ENCODE peak calls at places on chromosomes 11 and 22, in six cellular contexts. M is K562, E is HepG2, H is GM12878, B is HCT116, Z is SK-N-SH. L is an unnamed sample.

GRCh38 chr11:117807482-117808272 is 10.7 kb upstream of the DSCAML1 start:
- DNase-seq in H (no peak), M (peak; percentile 78), Z (peak; percentile 79), E (no peak), B (peak; percentile 38), L (peak; percentile 76)

GRCh38 chr22:39153220-39153860 is 860 bp upstream of the CBX7 start:
- DNase-seq in B (no peak), H (no peak), Z (no peak), M (no peak), E (no peak), L (no peak)

GRCh38 chr22:29469755-29470154 is 10.3 kb upstream of the NEFH start:
- DNase-seq in Z (no peak), B (no peak), E (no peak), M (no peak), H (no peak), L (peak; percentile 19)

GRCh38 chr11:76327756-76328388 is 53.1 kb downstream of the THAP12 start:
- DNase-seq in B (no peak), Z (no peak), E (no peak), H (no peak), M (no peak), L (no peak)

GRCh38 chr11:117316197-117316961 is at the start of gene BACE1:
- DNase-seq in H (no peak), Z (peak; percentile 96), E (peak; percentile 85), M (no peak), B (peak; percentile 71), L (peak; percentile 92)

GRCh38 chr22:43092085-43092484 is 2.9 kb upstream of the TTLL1 start:
- DNase-seq in E (no peak), B (no peak), H (no peak), M (no peak), Z (no peak), L (no peak)

GRCh38 chr11:17208257-17208999 is 642 bp upstream of the PIK3C2A start:
- DNase-seq in E (peak; percentile 87), B (peak; percentile 82), M (peak; percentile 70), Z (peak; percentile 73), H (no peak), L (peak; percentile 54)

GRCh38 chr11:98227266-98227665 is 793.5 kb upstream of the CNTN5 start:
- DNase-seq in M (no peak), Z (no peak), B (no peak), H (no peak), E (no peak), L (no peak)

GRCh38 chr11:129694538-129694937 is 121.1 kb upstream of the TMEM45B start:
- DNase-seq in E (no peak), H (no peak), Z (no peak), B (no peak), M (peak; percentile 32), L (peak; percentile 57)

GRCh38 chr11:8292351-8292750 is 28.7 kb upstream of the LMO1 start:
- DNase-seq in B (no peak), M (no peak), Z (no peak), E (no peak), H (no peak), L (no peak)

GRCh38 chr11:117180020-117180419 is 1.5 kb downstream of the SIDT2 start:
- DNase-seq in M (no peak), Z (peak; percentile 15), B (no peak), H (no peak), E (no peak), L (no peak)

GRCh38 chr11:67177399-67178281 is 58.6 kb downstream of the KDM2A start:
- DNase-seq in E (no peak), M (no peak), B (no peak), Z (no peak), H (no peak), L (no peak)

GRCh38 chr11:47477323-47477722 is 28.4 kb upstream of the RAPSN start:
- DNase-seq in E (no peak), B (no peak), M (no peak), H (no peak), Z (no peak), L (no peak)

GRCh38 chr22:22050141-22050775 is 67.7 kb upstream of the TOP3B start:
- DNase-seq in H (no peak), E (no peak), B (no peak), M (no peak), Z (no peak), L (no peak)

GRCh38 chr11:93393386-93393785 is 62.8 kb downstream of the DEUP1 start:
- DNase-seq in H (no peak), B (no peak), E (no peak), M (no peak), Z (no peak), L (no peak)

DNA sequence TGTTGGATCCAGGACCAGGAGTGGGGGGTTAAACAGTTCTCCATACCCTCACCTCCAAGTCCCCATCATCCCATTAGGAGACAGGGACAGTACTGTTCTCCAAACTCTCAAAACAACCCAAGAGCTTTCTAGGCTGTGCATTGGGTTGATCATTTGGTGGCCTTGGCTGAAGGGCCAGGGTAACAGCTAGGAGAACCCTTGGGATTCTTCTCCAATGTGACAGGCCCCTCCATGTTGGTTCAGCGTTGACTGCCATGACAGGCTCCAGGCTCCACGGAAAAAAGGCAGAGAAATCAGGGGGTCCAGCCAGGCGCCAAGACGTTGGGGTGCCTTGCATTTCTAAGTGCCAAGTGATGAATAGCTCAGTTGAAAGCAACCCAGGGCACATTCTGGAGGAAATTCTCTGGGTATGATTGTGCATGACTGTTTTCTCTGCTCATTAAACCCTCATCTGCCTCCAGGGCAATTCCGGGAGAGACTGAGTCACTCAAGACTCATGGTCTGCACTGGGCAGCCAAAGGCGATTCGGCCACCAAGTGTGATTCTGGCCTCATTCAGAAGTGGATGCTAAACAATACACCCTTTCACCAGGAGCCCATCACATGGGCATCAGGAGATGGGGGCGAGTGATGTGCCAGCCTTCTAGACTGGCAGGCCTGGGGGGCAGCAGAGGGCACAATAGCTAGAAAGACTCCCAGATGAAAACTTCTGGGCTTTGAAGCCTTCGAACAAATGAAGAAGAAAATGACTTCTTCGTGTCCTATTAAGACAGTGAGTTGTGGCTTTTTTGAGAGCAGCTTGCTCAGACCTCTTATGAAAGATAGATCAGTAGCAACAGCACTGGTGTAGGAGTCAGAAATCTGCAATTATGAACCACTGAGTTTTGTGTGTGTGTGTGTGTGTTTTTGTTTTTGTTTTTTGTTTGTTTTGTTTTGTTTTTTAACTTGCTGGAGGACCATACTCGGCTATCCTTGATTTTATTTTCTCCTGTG is 27.7 kb downstream of the CD44 start:
- DNase-seq in H (no peak), M (no peak), Z (no peak), E (no peak), B (peak; percentile 94), L (no peak)
- TF ChIP-seq JUND in H (no peak), M (no peak), Z (peak; percentile 98), E (no peak), B (peak; percentile 99), L (no peak)

DNA sequence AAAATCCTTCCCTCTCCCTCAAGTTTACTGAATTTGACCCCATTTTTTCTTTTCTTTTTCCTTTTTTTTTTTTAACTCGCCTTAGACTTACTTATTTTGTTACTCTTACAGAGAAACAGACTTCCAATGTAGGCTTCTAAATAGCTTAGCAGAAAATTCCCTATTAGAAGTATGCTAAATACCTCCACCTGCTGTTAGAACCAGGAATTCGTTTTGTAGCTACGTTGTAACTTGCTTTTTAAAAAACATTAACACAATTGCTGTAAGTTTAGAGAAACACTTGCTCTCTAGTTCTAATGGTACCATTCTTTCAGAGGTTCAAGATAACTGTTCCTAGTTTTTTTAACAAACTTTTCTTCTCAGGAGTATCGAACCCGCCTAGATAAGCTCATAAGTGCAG is 324.2 kb downstream of the DCDC1 start:
- DNase-seq in E (peak; percentile 27), H (no peak), B (peak; percentile 10), M (no peak), Z (peak; percentile 36), L (peak; percentile 13)
- TF ChIP-seq JUND in E (no peak), H (no peak), B (no peak), M (no peak), Z (no peak), L (no peak)

GRCh38 chr22:17926516-17926915 is 97.8 kb downstream of the MICAL3 start:
- DNase-seq in E (no peak), Z (no peak), H (no peak), B (no peak), M (no peak), L (no peak)

GRCh38 chr22:17922925-17923898 is 101.1 kb downstream of the MICAL3 start:
- DNase-seq in Z (no peak), B (no peak), H (no peak), M (no peak), E (no peak), L (peak; percentile 48)

GRCh38 chr22:17927062-17927461 is 97.3 kb downstream of the MICAL3 start:
- DNase-seq in H (no peak), M (no peak), E (no peak), B (no peak), Z (no peak), L (no peak)

GRCh38 chr22:17924076-17924475 is 100.3 kb downstream of the MICAL3 start:
- DNase-seq in M (no peak), H (no peak), E (no peak), Z (no peak), B (no peak), L (no peak)

GRCh38 chr22:17924735-17925727 is 99.3 kb downstream of the MICAL3 start:
- DNase-seq in H (no peak), B (no peak), E (no peak), M (no peak), Z (no peak), L (peak; percentile 56)
- TF ChIP-seq JUND in H (no peak), B (no peak), E (no peak), M (no peak), Z (no peak), L (no peak)

GRCh38 chr22:17563936-17564391 is 666 bp downstream of the SLC25A18 start:
- DNase-seq in E (no peak), Z (no peak), H (no peak), M (no peak), B (no peak), L (peak; percentile 26)

GRCh38 chr22:17566776-17567175 is 3.5 kb downstream of the SLC25A18 start:
- DNase-seq in E (no peak), H (no peak), B (no peak), M (no peak), Z (no peak), L (no peak)

GRCh38 chr22:17559188-17559587 is 4.1 kb upstream of the SLC25A18 start:
- DNase-seq in Z (no peak), B (no peak), E (no peak), H (no peak), M (no peak), L (no peak)

GRCh38 chr22:17565986-17566687 is 2.8 kb downstream of the SLC25A18 start:
- DNase-seq in E (no peak), B (no peak), M (no peak), H (no peak), Z (no peak), L (no peak)

DNA sequence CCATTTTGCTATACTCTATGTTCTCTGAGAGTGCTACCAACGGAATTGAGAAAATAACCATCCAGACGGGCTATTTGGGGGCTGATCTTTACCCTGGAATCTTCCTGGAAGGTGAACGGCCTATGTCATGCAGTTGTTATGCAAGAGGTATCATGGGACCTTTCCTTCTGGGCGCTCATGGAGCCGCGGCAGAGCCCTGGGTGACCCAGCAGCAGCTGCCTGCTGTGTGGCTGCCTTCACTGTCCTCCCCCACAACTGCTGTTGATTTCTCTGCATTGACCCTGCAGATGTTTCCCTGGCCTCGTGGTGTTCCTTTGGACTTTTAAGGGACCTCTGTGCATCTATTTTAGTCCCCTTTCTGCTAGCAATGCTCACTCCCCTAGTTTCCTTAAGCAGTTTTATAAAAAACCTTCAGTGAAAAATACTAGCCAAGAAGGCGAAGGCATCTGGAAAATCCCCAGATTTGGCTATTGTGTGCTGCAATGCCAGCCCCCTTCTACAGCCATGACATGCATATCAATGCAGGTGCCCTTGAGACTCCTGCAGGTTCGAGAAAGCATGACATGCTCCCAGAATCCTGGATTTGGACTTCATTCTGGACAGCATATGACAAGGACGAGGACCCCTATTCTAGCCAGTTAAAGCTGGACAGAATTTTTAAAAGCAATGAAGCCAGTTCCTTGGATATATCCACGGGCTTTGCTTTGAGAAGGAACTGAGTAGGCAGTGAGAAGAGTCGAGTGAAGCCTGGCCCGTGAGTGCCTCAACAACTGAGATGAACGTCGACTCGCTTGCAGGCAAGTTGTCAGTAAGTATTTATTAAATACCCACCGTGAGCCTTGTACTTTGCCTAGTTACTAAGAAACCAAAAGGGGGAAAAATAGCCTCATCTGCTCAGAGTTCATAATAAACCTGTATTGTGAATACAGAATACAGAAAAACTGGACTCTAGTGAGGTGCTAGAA is at the start of gene SLC25A18:
- DNase-seq in Z (no peak), E (peak; percentile 53), B (no peak), H (no peak), M (peak; percentile 37), L (no peak)
- TF ChIP-seq JUND in Z (no peak), E (no peak), B (no peak), H (no peak), M (peak; percentile 14), L (no peak)